ENCODE peak calls at places on chromosomes 6 and 20, in six cellular contexts. One of them, this sample, is unnamed.
A peak's percentile ranks its signal among the peaks of the same experiment; 100 is the strongest.

GRCh38 chr6:98843274-98844243 is 9.2 kb downstream of the POU3F2 start:
- DNase-seq in transverse colon: no peak
- DNase-seq in adrenal gland: no peak
- DNase-seq in Peyer's patch: no peak
- DNase-seq in SK-N-SH: no peak
- DNase-seq in right atrium auricular region: no peak
- DNase-seq in this sample: no peak

GRCh38 chr6:135147637-135148592 is 33.2 kb upstream of the MYB start:
- DNase-seq in transverse colon: no peak
- DNase-seq in adrenal gland: no peak
- DNase-seq in Peyer's patch: no peak
- DNase-seq in SK-N-SH: no peak
- DNase-seq in right atrium auricular region: no peak
- DNase-seq in this sample: no peak

GRCh38 chr6:151757506-151757955 is 50.0 kb upstream of the ESR1 start:
- DNase-seq in transverse colon: peak; percentile 29
- DNase-seq in adrenal gland: no peak
- DNase-seq in Peyer's patch: no peak
- DNase-seq in SK-N-SH: no peak
- DNase-seq in right atrium auricular region: no peak
- DNase-seq in this sample: no peak

GRCh38 chr6:11215773-11216172 is 16.7 kb downstream of the NEDD9 start:
- DNase-seq in transverse colon: no peak
- DNase-seq in adrenal gland: no peak
- DNase-seq in Peyer's patch: no peak
- DNase-seq in SK-N-SH: no peak
- DNase-seq in right atrium auricular region: no peak
- DNase-seq in this sample: no peak

GRCh38 chr20:48818031-48818370 is 9.8 kb downstream of the PREX1 start:
- DNase-seq in transverse colon: no peak
- DNase-seq in adrenal gland: no peak
- DNase-seq in Peyer's patch: no peak
- DNase-seq in SK-N-SH: no peak
- DNase-seq in right atrium auricular region: no peak
- DNase-seq in this sample: no peak

GRCh38 chr6:33592595-33593413 is 12.7 kb upstream of the BAK1 start:
- DNase-seq in transverse colon: peak; percentile 78
- DNase-seq in adrenal gland: no peak
- DNase-seq in Peyer's patch: peak; percentile 74
- DNase-seq in SK-N-SH: no peak
- DNase-seq in right atrium auricular region: no peak
- DNase-seq in this sample: no peak

GRCh38 chr6:38179300-38179699 is 359.8 kb downstream of the ZFAND3 start:
- DNase-seq in transverse colon: no peak
- DNase-seq in adrenal gland: peak; percentile 17
- DNase-seq in Peyer's patch: no peak
- DNase-seq in SK-N-SH: no peak
- DNase-seq in right atrium auricular region: no peak
- DNase-seq in this sample: no peak

GRCh38 chr6:140897804-140898573 is 1234.7 kb upstream of the GJE1 start:
- DNase-seq in transverse colon: peak; percentile 20
- DNase-seq in adrenal gland: peak; percentile 34
- DNase-seq in Peyer's patch: no peak
- DNase-seq in SK-N-SH: no peak
- DNase-seq in right atrium auricular region: no peak
- DNase-seq in this sample: no peak

GRCh38 chr6:82906951-82907350 is 158.7 kb downstream of the UBE3D start:
- DNase-seq in transverse colon: no peak
- DNase-seq in adrenal gland: no peak
- DNase-seq in Peyer's patch: no peak
- DNase-seq in SK-N-SH: no peak
- DNase-seq in right atrium auricular region: no peak
- DNase-seq in this sample: no peak

GRCh38 chr20:21513881-21514540 is at the start of gene NKX2-2:
- DNase-seq in transverse colon: no peak
- DNase-seq in adrenal gland: no peak
- DNase-seq in Peyer's patch: no peak
- DNase-seq in SK-N-SH: peak; percentile 32
- DNase-seq in right atrium auricular region: no peak
- DNase-seq in this sample: no peak

GRCh38 chr20:52410182-52410647 is 218.6 kb upstream of the ZFP64 start:
- DNase-seq in transverse colon: no peak
- DNase-seq in adrenal gland: no peak
- DNase-seq in Peyer's patch: no peak
- DNase-seq in SK-N-SH: peak; percentile 12
- DNase-seq in right atrium auricular region: no peak
- DNase-seq in this sample: no peak

GRCh38 chr20:38601216-38602184 is at the start of gene ARHGAP40:
- DNase-seq in transverse colon: peak; percentile 11
- DNase-seq in adrenal gland: no peak
- DNase-seq in Peyer's patch: no peak
- DNase-seq in SK-N-SH: peak; percentile 61
- DNase-seq in right atrium auricular region: no peak
- DNase-seq in this sample: no peak

GRCh38 chr6:107616776-107617175 is 126.9 kb downstream of the SOBP start:
- DNase-seq in transverse colon: no peak
- DNase-seq in adrenal gland: no peak
- DNase-seq in Peyer's patch: no peak
- DNase-seq in SK-N-SH: peak; percentile 64
- DNase-seq in right atrium auricular region: no peak
- DNase-seq in this sample: no peak

GRCh38 chr6:130781557-130781956 is 45.6 kb upstream of the SMLR1 start:
- DNase-seq in transverse colon: no peak
- DNase-seq in adrenal gland: no peak
- DNase-seq in Peyer's patch: no peak
- DNase-seq in SK-N-SH: no peak
- DNase-seq in right atrium auricular region: no peak
- DNase-seq in this sample: no peak

GRCh38 chr6:111625511-111626331 is 20.0 kb upstream of the TRAF3IP2 start:
- DNase-seq in transverse colon: no peak
- DNase-seq in adrenal gland: no peak
- DNase-seq in Peyer's patch: no peak
- DNase-seq in SK-N-SH: peak; percentile 52
- DNase-seq in right atrium auricular region: peak; percentile 67
- DNase-seq in this sample: no peak

GRCh38 chr20:22342410-22342809 is 242.0 kb downstream of the FOXA2 start:
- DNase-seq in transverse colon: no peak
- DNase-seq in adrenal gland: no peak
- DNase-seq in Peyer's patch: no peak
- DNase-seq in SK-N-SH: no peak
- DNase-seq in right atrium auricular region: no peak
- DNase-seq in this sample: no peak

GRCh38 chr6:139534472-139535115 is 160.1 kb upstream of the CITED2 start:
- DNase-seq in transverse colon: no peak
- DNase-seq in adrenal gland: no peak
- DNase-seq in Peyer's patch: no peak
- DNase-seq in SK-N-SH: no peak
- DNase-seq in right atrium auricular region: no peak
- DNase-seq in this sample: no peak

GRCh38 chr6:108156938-108157233 is 8.9 kb upstream of the NR2E1 start:
- DNase-seq in transverse colon: no peak
- DNase-seq in adrenal gland: no peak
- DNase-seq in Peyer's patch: no peak
- DNase-seq in SK-N-SH: no peak
- DNase-seq in right atrium auricular region: no peak
- DNase-seq in this sample: no peak

GRCh38 chr20:49699200-49699992 is 14.3 kb downstream of the B4GALT5 start:
- DNase-seq in transverse colon: no peak
- DNase-seq in adrenal gland: no peak
- DNase-seq in Peyer's patch: no peak
- DNase-seq in SK-N-SH: no peak
- DNase-seq in right atrium auricular region: no peak
- DNase-seq in this sample: no peak

GRCh38 chr6:39934060-39934757 is at the start of gene MOCS1:
- DNase-seq in transverse colon: peak; percentile 86
- DNase-seq in adrenal gland: peak; percentile 88
- DNase-seq in Peyer's patch: peak; percentile 89
- DNase-seq in SK-N-SH: peak; percentile 93
- DNase-seq in right atrium auricular region: peak; percentile 85
- DNase-seq in this sample: peak; percentile 82

DNA sequence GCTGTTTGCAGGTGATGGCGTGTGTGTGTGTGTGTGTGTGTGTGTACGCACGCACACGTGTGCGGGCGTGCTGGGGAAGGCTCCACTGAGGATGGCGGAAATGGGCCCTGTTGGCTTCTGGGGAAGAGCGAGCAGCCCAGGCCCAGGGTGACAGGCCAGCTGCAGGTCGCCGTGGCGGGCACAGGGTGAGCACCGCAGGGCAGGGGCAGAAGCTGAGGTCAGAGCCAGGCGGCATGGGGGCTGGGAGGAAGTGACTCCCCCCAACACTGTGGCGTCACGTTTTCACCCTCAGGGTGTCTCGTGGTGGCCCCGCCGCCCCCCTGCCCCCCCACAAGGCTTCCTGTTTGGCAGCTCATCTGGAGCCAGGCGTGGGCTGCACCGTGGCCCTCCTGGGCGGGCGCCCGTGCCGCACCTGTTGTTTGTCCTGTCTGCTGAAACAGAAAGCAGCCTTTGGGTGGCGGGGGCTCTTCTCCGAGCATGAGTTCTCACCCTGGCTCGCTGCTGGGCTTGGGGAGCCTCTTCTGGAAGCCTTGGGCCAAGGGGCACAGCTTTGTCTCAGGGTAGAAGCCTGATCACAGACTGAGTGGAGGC is 7.1 kb downstream of the RBM38 start:
- DNase-seq in transverse colon: peak; percentile 88
- DNase-seq in adrenal gland: no peak
- DNase-seq in Peyer's patch: peak; percentile 77
- DNase-seq in SK-N-SH: no peak
- DNase-seq in right atrium auricular region: no peak
- DNase-seq in this sample: no peak
- H3K4me3 ChIP-seq in transverse colon: peak overlapping the region; percentile 17
- H3K4me3 ChIP-seq in adrenal gland: no peak overlapping the region
- H3K4me3 ChIP-seq in Peyer's patch: peak overlapping the region; percentile 32
- H3K4me3 ChIP-seq in SK-N-SH: no peak overlapping the region
- H3K4me3 ChIP-seq in right atrium auricular region: no peak overlapping the region
- H3K4me3 ChIP-seq in this sample: no peak overlapping the region

DNA sequence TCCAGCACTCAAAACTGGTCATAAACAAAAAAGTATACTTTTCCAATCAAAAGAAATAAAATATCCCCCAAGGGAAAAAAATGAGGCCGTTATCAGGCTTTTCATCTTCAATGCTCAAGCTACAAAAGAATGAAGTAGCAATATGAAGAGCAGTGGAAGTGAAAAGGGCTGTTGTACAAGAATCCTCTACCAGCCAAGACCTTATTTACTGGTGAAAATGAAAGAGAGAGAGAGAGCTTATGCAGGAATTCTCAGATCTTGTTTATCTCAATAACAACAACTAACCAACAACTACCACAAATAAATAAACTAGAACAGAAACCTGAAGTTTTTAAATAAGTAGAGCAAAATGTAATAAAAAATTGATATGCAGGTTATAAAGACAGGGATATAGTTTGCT is 400.6 kb downstream of the HDGFL1 start:
- DNase-seq in transverse colon: no peak
- DNase-seq in adrenal gland: no peak
- DNase-seq in Peyer's patch: no peak
- DNase-seq in SK-N-SH: no peak
- DNase-seq in right atrium auricular region: no peak
- DNase-seq in this sample: no peak
- H3K4me3 ChIP-seq in transverse colon: no peak overlapping the region
- H3K4me3 ChIP-seq in adrenal gland: no peak overlapping the region
- H3K4me3 ChIP-seq in Peyer's patch: no peak overlapping the region
- H3K4me3 ChIP-seq in SK-N-SH: no peak overlapping the region
- H3K4me3 ChIP-seq in right atrium auricular region: no peak overlapping the region
- H3K4me3 ChIP-seq in this sample: no peak overlapping the region

GRCh38 chr6:43021270-43022047 is at the start of gene RRP36:
- DNase-seq in transverse colon: peak; percentile 81
- DNase-seq in adrenal gland: peak; percentile 82
- DNase-seq in Peyer's patch: peak; percentile 88
- DNase-seq in SK-N-SH: peak; percentile 91
- DNase-seq in right atrium auricular region: peak; percentile 83
- DNase-seq in this sample: peak; percentile 68

GRCh38 chr6:43019152-43019551 is 2.3 kb upstream of the RRP36 start:
- DNase-seq in transverse colon: no peak
- DNase-seq in adrenal gland: no peak
- DNase-seq in Peyer's patch: no peak
- DNase-seq in SK-N-SH: no peak
- DNase-seq in right atrium auricular region: no peak
- DNase-seq in this sample: no peak

GRCh38 chr6:43020847-43021246 is 576 bp upstream of the RRP36 start:
- DNase-seq in transverse colon: no peak
- DNase-seq in adrenal gland: no peak
- DNase-seq in Peyer's patch: no peak
- DNase-seq in SK-N-SH: peak; percentile 48
- DNase-seq in right atrium auricular region: no peak
- DNase-seq in this sample: no peak

GRCh38 chr6:43016935-43017334 is 2.9 kb downstream of the KLHDC3 start:
- DNase-seq in transverse colon: no peak
- DNase-seq in adrenal gland: no peak
- DNase-seq in Peyer's patch: no peak
- DNase-seq in SK-N-SH: no peak
- DNase-seq in right atrium auricular region: no peak
- DNase-seq in this sample: no peak

DNA sequence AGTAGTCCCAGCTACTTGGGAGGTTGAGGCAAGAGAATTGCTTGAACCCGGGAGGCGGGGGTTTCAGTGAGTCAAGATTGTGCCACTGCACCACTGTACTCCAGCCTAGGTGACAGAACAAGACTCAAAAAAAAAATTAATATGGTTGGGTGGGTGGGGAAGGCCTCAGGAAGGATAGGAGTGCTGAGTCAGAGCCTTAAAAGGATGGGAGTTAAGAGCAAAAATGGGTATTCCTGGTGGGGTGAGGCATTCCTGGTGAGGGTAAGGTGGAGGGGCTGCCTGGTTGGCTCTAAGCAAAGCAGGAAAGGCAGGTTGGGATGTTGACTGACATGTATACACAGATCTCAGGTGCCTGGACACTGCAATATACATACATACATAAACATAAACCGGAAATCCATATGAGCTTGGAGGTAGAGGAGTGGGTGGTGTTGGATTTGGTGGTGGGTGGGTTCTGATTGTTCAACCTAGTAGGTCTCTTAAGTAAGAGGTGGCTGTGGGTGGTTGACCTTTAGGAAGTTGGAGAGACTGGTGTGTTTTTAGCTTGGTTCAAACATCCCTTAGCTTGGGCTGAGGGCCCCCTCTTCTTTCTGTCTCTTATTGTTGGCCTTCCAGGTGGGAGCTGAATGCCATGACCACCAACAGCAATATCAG is 1.2 kb upstream of the RRP36 start:
- DNase-seq in transverse colon: no peak
- DNase-seq in adrenal gland: no peak
- DNase-seq in Peyer's patch: no peak
- DNase-seq in SK-N-SH: no peak
- DNase-seq in right atrium auricular region: no peak
- DNase-seq in this sample: no peak
- H3K4me3 ChIP-seq in transverse colon: no peak overlapping the region
- H3K4me3 ChIP-seq in adrenal gland: no peak overlapping the region
- H3K4me3 ChIP-seq in Peyer's patch: no peak overlapping the region
- H3K4me3 ChIP-seq in SK-N-SH: no peak overlapping the region
- H3K4me3 ChIP-seq in right atrium auricular region: no peak overlapping the region
- H3K4me3 ChIP-seq in this sample: no peak overlapping the region

DNA sequence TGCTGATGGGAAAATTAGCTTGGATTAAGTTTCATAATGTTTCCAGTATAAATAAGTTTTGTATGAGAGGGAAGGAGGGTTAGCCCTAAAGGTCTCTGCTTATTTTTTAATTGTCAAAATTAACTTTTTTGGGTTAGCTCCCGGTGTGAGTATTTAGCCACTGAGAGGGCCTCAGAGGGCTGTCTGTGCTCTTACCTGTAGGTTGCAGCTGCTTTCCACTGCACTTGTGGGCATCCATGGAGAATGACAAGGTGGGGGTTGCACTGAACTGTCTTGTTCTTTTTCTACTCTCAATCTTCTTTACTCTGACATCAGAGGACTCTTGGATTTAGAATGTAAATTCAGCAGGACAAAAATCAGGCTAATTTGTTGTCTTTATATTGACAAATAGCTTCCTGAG is 81.4 kb downstream of the CD164 start:
- DNase-seq in transverse colon: no peak
- DNase-seq in adrenal gland: no peak
- DNase-seq in Peyer's patch: no peak
- DNase-seq in SK-N-SH: no peak
- DNase-seq in right atrium auricular region: no peak
- DNase-seq in this sample: no peak
- H3K4me3 ChIP-seq in transverse colon: no peak overlapping the region
- H3K4me3 ChIP-seq in adrenal gland: no peak overlapping the region
- H3K4me3 ChIP-seq in Peyer's patch: no peak overlapping the region
- H3K4me3 ChIP-seq in SK-N-SH: no peak overlapping the region
- H3K4me3 ChIP-seq in right atrium auricular region: no peak overlapping the region
- H3K4me3 ChIP-seq in this sample: no peak overlapping the region

This sample was measured in tibial nerve.